ENCODE peak calls at places on chromosomes 12 and 14, in four cellular contexts. Y, N, T and K are unnamed samples.

GRCh38 chr12:129101404-129101803 is 248.1 kb downstream of the GLT1D1 start:
- DNase-seq in Y (no peak), N (no peak), T (no peak), K (no peak)

GRCh38 chr12:42201061-42201460 is 37.0 kb downstream of the YAF2 start:
- DNase-seq in Y (no peak), N (no peak), T (no peak), K (no peak)

GRCh38 chr14:26872510-26872909 is 274.7 kb upstream of the NOVA1 start:
- DNase-seq in Y (peak), N (peak), T (no peak), K (peak)

GRCh38 chr12:97456792-97457191 is 5.8 kb upstream of the RMST start:
- DNase-seq in Y (no peak), N (no peak), T (no peak), K (no peak)

GRCh38 chr14:53979141-53979673 is 22.6 kb upstream of the BMP4 start:
- DNase-seq in Y (peak), N (peak), T (no peak), K (peak)

GRCh38 chr12:3745152-3745551 is 7.8 kb downstream of the CRACR2A start:
- DNase-seq in Y (no peak), N (no peak), T (no peak), K (no peak)

GRCh38 chr12:104643921-104644669 is 187.3 kb downstream of the CHST11 start:
- DNase-seq in Y (no peak), N (no peak), T (no peak), K (no peak)

GRCh38 chr14:22088614-22089359 is 415.2 kb upstream of the OR4E1 start:
- DNase-seq in Y (peak), N (peak), T (peak), K (peak)

GRCh38 chr12:20549115-20549719 is 145.9 kb upstream of the SLCO1C1 start:
- DNase-seq in Y (peak), N (peak), T (peak), K (no peak)

GRCh38 chr12:70317781-70318180 is 48.3 kb upstream of the KCNMB4 start:
- DNase-seq in Y (peak), N (peak), T (no peak), K (no peak)

GRCh38 chr12:76633415-76633814 is 73.8 kb upstream of the OSBPL8 start:
- DNase-seq in Y (no peak), N (no peak), T (no peak), K (no peak)

GRCh38 chr14:91261115-91261514 is 16.6 kb upstream of the GPR68 start:
- DNase-seq in Y (no peak), N (no peak), T (no peak), K (no peak)

GRCh38 chr14:32623300-32624093 is 294.4 kb downstream of the AKAP6 start:
- DNase-seq in Y (no peak), N (no peak), T (peak), K (no peak)

GRCh38 chr12:113154351-113154973 is 4.9 kb downstream of the CFAP73 start:
- DNase-seq in Y (no peak), N (no peak), T (no peak), K (no peak)

GRCh38 chr12:3200779-3201738 is 123.9 kb downstream of the TSPAN9 start:
- DNase-seq in Y (no peak), N (no peak), T (no peak), K (no peak)

GRCh38 chr12:48107252-48107613 is 1.4 kb upstream of the SENP1 start:
- DNase-seq in Y (no peak), N (no peak), T (no peak), K (no peak)

GRCh38 chr12:48105867-48106563 is at the start of gene SENP1:
- DNase-seq in Y (peak), N (peak), T (peak), K (peak)

GRCh38 chr12:48105321-48105866 is 485 bp downstream of the SENP1 start:
- DNase-seq in Y (no peak), N (no peak), T (peak), K (no peak)

GRCh38 chr12:48106574-48107251 is 834 bp upstream of the SENP1 start:
- DNase-seq in Y (no peak), N (no peak), T (no peak), K (no peak)

DNA sequence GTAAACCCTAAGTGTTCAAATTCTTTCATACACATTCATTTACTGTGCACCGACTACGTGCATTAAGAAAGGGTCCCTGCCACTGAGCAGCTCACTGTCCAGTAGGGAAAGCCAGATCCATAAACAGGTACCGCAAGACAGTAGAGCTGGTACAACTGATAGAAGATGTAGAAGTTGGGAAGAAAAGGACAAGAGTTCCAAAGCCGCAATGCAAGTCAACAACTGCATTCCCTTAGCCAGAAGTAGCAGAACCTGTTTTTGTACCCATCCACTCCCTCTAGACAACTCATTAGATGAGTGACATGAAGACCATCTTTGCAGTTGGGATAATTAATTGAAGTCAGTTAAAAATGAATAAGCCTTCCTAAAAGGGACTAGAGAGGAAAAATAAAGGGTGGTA is 1.3 kb downstream of the SENP1 start:
- DNase-seq in Y (no peak), N (no peak), T (no peak), K (no peak)
- H3K4me3 ChIP-seq in Y (peak), N (peak), T (peak), K (peak)

GRCh38 chr12:122519418-122519817 is 7.3 kb downstream of the RSRC2 start:
- DNase-seq in Y (no peak), N (no peak), T (no peak), K (no peak)
- H3K4me3 ChIP-seq in Y (no peak), N (no peak), T (no peak), K (no peak)

GRCh38 chr14:21071225-21072041 is 1.3 kb downstream of the ARHGEF40 start:
- DNase-seq in Y (peak), N (peak), T (peak), K (no peak)

GRCh38 chr14:21070610-21071224 is 613 bp downstream of the ARHGEF40 start:
- DNase-seq in Y (peak), N (no peak), T (peak), K (no peak)

GRCh38 chr14:21072781-21073339 is 2.8 kb downstream of the ARHGEF40 start:
- DNase-seq in Y (no peak), N (no peak), T (no peak), K (no peak)

GRCh38 chr14:21073921-21074320 is 3.8 kb downstream of the ARHGEF40 start:
- DNase-seq in Y (no peak), N (no peak), T (no peak), K (no peak)

DNA sequence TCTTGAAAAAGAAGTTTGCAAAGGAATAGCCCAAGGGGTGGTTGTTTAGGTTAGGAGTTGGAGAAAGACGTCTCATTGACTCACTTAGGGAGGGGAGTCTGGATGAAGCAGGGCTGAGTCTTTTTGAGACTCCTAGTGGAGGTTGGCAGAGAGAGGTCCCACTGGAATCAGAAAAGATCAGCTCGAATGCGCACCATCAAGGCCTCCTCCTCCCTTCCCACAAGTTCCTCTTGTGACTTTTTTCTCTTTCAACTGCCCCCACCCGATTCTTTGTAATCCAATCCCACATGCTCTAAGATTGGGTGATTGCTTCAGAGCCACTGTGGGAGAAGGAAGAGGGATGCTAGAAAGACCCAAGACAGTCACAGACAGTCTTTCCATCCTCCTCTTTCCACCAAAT is 2.0 kb downstream of the ARHGEF40 start:
- DNase-seq in Y (peak), N (no peak), T (peak), K (no peak)
- H3K4me3 ChIP-seq in Y (peak), N (peak), T (peak), K (peak)

GRCh38 chr12:30691122-30691879 is 4.4 kb downstream of the IPO8 start:
- DNase-seq in Y (peak), N (peak), T (peak), K (no peak)
- H3K4me3 ChIP-seq in Y (no peak), N (no peak), T (no peak), K (no peak)

GRCh38 chr12:39125580-39125979 is 220.2 kb upstream of the CPNE8 start:
- DNase-seq in Y (no peak), N (no peak), T (no peak), K (no peak)
- H3K4me3 ChIP-seq in Y (no peak), N (no peak), T (no peak), K (no peak)

DNA sequence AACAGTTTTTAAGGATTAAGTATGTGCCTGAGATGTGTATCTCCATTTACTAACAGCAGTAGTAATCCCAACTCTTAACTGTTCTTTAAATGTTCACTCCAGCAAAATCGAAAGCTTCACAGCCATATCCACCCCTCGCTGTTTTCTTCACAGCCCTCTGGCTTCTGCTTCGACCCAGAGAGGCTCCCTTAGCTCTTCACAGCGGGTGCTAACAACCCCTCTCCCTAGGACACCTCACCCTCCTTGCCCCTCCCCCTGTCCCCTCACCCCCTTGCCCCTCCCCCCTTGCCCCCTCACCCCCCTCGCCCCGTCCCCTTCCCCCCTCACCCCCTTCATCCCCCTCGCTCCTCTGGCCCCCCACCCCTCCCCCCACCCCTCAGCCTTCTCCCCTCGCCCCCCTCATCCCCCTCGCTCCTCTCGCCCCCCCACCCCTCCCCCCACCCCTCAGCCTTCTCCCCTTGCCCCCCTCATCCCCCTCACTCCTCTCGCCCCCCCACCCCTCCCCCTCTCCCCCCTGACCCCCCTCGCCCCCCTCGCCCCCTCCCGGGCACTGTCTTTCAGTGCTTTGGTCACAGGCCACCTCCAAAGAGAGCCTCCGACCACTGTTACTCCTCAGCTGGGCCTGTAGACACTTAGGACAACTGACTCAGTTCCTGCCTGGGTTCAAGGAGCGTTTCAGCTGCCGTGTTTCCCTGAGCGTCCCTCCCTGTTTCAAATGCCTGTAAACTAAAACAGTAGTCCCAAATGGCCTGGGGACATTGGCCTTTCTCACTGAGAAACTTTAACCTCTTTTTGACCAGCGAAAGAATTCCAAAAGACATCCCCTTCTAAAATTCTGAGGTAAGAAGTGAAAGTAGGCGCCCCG is 46.0 kb upstream of the DYNC1H1 start:
- DNase-seq in Y (peak), N (no peak), T (no peak), K (no peak)
- H3K4me3 ChIP-seq in Y (no peak), N (no peak), T (no peak), K (no peak)